ENCODE peak calls at places on chromosomes 13 and 19, in four cellular contexts. J is K562, Y is breast epithelium, M is uterus. H is an unnamed sample.

GRCh38 chr19:47255947-47256687 is at the start of gene CCDC9:
- DNase-seq in J (peak), Y (peak), M (peak), H (peak)

GRCh38 chr13:101751488-101751887 is 299.0 kb downstream of the ITGBL1 start:
- DNase-seq in J (no peak), Y (no peak), M (no peak), H (peak)

GRCh38 chr19:920051-920857 is 3.1 kb downstream of the KISS1R start:
- DNase-seq in J (no peak), Y (no peak), M (no peak), H (no peak)

GRCh38 chr13:75938811-75939525 is 302.8 kb downstream of the LMO7 start:
- DNase-seq in J (no peak), Y (no peak), M (no peak), H (no peak)

GRCh38 chr19:18167975-18168645 is 5.5 kb upstream of the IFI30 start:
- DNase-seq in J (peak), Y (no peak), M (no peak), H (peak)

GRCh38 chr19:50171752-50172151 is 8.7 kb upstream of the IZUMO2 start:
- DNase-seq in J (no peak), Y (no peak), M (no peak), H (no peak)

GRCh38 chr19:1101337-1101698 is 2.5 kb upstream of the GPX4 start:
- DNase-seq in J (no peak), Y (no peak), M (peak), H (no peak)

GRCh38 chr13:45534604-45535003 is 69.9 kb downstream of the COG3 start:
- DNase-seq in J (no peak), Y (no peak), M (no peak), H (no peak)

GRCh38 chr19:13053761-13054604 is 48.7 kb downstream of the LYL1 start:
- DNase-seq in J (no peak), Y (peak), M (peak), H (peak)

GRCh38 chr13:37059848-37060192 is 332 bp upstream of the SUPT20H start:
- DNase-seq in J (no peak), Y (no peak), M (no peak), H (no peak)

GRCh38 chr13:37058801-37059135 is 720 bp downstream of the SUPT20H start:
- DNase-seq in J (peak), Y (no peak), M (no peak), H (no peak)

DNA sequence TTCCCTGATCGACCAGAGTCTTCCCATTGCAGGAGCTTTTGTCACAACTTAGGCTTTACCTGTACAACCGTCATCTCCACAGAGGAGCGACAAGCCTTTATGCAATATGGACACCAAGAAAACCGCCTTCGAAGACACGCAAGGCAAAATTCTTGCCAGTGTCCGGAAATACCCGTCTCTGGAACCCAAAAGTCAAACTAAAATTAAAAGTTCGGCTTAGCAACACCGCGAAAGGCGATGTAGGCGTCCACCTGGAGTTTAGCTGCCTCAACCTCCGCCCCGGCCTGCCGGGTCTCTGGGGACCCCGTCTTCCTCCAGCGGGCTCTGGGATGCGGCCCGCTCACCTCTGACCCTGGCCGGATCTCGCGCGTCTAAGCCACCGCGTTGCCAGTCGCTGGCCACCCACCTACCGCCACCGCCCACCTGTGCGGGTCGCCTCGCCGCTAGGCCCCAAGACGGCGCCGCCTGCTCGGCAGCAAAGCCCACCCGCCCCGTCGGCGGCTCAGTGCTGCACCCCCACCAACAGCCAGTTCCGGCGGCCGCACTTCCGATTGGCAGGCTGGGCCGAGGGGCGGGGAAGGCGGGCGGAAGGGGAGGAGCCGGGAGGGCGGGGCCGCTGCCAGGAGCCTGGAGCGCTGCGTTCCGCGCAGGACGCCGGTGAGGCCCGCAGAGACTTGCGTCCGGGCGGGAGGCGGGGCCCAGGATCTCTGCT is at the start of gene SUPT20H:
- DNase-seq in J (peak), Y (peak), M (peak), H (peak)
- TF ChIP-seq POLR2A in J (peak), Y (peak), M (peak), H (peak)

GRCh38 chr19:48724796-48725753 is 5.5 kb upstream of the MAMSTR start:
- DNase-seq in J (peak), Y (no peak), M (peak), H (peak)
- TF ChIP-seq POLR2A in J (peak), Y (no peak), M (no peak), H (no peak)

DNA sequence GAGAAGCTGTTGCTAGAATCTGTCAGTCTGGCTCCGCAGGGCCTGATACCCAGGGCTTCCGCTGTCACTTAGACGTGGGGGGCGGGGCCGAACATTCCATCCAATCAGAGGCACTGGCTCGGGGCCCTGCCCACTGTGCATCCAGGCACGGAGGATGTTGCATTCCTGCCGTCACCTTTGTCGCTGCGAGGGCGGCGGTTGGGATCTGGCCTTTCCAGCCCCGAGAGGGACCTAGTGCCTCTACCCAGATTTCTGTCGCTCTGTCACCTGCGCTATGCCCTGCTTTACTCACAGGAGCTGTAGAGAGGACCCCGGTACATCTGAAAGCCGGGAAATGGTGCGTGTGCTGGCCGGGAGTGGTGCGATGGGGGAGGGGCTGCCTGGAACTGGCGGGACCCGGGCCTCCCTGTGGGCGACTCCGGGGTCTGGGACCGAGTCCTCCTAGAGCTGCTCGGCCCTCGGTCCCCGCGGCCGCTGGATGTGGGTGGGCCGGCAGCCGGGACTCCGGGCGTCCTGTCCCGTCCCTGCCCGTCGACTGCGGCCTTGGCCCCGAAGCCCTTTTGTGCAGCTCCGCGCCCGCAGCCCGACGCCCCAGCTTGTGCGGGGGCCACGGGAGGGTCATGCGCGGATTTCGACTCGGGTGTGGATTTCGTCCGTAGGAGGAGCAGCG is at the start of gene ZNF439:
- DNase-seq in J (peak), Y (peak), M (peak), H (peak)
- TF ChIP-seq POLR2A in J (no peak), Y (no peak), M (no peak), H (peak)

DNA sequence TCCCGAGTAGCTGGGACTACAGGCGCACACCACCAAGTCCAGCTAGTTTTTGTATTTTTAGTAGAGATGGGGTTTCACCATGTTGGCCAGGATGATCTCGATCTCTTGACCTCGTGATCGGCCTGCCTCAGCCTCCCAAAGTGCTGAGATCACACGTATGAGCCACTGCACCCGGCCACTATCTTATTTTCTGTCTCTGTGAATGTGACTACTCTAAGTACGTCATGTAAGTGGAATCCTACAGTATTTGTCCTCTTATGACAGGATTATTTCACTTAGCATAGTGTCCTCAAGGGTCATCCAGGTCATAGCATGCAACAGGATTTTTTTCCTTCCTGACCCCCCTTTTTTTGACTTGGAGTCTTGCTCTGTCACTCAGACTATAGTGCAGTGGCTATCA is 4.8 kb upstream of the TMEM91 start:
- DNase-seq in J (no peak), Y (no peak), M (no peak), H (no peak)
- TF ChIP-seq POLR2A in J (no peak), Y (no peak), M (no peak), H (no peak)

H was measured in H54.